ENCODE peak calls at places on chromosomes 1 and 21, in eight cellular contexts. O is SK-N-SH, N is tibial nerve, F is sigmoid colon, G is A549, P is transverse colon, T is stomach, E is ovary. S is an unnamed sample. For H3K4me1, the result is how much of the 10 kb centered on the place peaks cover.

GRCh38 chr21:22200378-22201092 is 1202.3 kb downstream of the NCAM2 start:
- DNase-seq in F (no peak), N (no peak), P (no peak), G (no peak), O (no peak), T (no peak), E (no peak), S (no peak)

GRCh38 chr1:187959062-187959461 is 1130.3 kb downstream of the PLA2G4A start:
- DNase-seq in P (no peak), O (no peak), E (no peak), T (no peak), G (no peak), F (no peak), N (no peak), S (no peak)

GRCh38 chr1:226417350-226417749 is 9.5 kb upstream of the PARP1 start:
- DNase-seq in E (no peak), N (no peak), T (no peak), O (no peak), P (no peak), F (no peak), G (no peak), S (no peak)

GRCh38 chr1:109094377-109094803 is 3.8 kb downstream of the TMEM167B start:
- DNase-seq in G (no peak), O (no peak), T (no peak), F (no peak), E (no peak), N (no peak), P (no peak), S (no peak)

GRCh38 chr1:184418955-184419733 is 32.3 kb downstream of the C1orf21 start:
- DNase-seq in T (no peak), N (no peak), F (no peak), G (no peak), P (no peak), O (no peak), E (no peak), S (no peak)

GRCh38 chr1:72278461-72278860 is 3.9 kb downstream of the NEGR1 start:
- DNase-seq in O (no peak), N (no peak), P (no peak), G (no peak), T (no peak), F (no peak), E (no peak), S (no peak)

GRCh38 chr1:207579436-207579799 is 65.5 kb upstream of the CR1L start:
- DNase-seq in G (peak), E (no peak), F (no peak), T (peak), N (peak), O (peak), P (peak), S (peak)

GRCh38 chr1:12615916-12616708 is 1.9 kb downstream of the DHRS3 start:
- DNase-seq in E (peak), N (peak), O (no peak), P (peak), T (peak), F (peak), G (no peak), S (peak)

GRCh38 chr1:13772271-13772670 is 72.3 kb downstream of the PRDM2 start:
- DNase-seq in F (no peak), E (no peak), T (no peak), N (no peak), O (no peak), P (no peak), G (no peak), S (no peak)

GRCh38 chr21:37642493-37642892 is 273.8 kb downstream of the KCNJ6 start:
- DNase-seq in T (no peak), N (no peak), O (no peak), E (no peak), G (no peak), P (no peak), F (no peak), S (no peak)

GRCh38 chr1:77514871-77515776 is 167.3 kb downstream of the ZZZ3 start:
- DNase-seq in O (no peak), G (no peak), E (no peak), F (no peak), N (no peak), P (no peak), T (no peak), S (no peak)

GRCh38 chr1:19220080-19220846 is 10.2 kb upstream of the UBR4 start:
- DNase-seq in E (no peak), N (no peak), F (no peak), T (no peak), O (no peak), P (no peak), G (no peak), S (no peak)

GRCh38 chr1:115327270-115327669 is 10.8 kb downstream of the NGF start:
- DNase-seq in P (no peak), E (no peak), T (no peak), N (no peak), O (no peak), G (no peak), F (no peak), S (no peak)

DNA sequence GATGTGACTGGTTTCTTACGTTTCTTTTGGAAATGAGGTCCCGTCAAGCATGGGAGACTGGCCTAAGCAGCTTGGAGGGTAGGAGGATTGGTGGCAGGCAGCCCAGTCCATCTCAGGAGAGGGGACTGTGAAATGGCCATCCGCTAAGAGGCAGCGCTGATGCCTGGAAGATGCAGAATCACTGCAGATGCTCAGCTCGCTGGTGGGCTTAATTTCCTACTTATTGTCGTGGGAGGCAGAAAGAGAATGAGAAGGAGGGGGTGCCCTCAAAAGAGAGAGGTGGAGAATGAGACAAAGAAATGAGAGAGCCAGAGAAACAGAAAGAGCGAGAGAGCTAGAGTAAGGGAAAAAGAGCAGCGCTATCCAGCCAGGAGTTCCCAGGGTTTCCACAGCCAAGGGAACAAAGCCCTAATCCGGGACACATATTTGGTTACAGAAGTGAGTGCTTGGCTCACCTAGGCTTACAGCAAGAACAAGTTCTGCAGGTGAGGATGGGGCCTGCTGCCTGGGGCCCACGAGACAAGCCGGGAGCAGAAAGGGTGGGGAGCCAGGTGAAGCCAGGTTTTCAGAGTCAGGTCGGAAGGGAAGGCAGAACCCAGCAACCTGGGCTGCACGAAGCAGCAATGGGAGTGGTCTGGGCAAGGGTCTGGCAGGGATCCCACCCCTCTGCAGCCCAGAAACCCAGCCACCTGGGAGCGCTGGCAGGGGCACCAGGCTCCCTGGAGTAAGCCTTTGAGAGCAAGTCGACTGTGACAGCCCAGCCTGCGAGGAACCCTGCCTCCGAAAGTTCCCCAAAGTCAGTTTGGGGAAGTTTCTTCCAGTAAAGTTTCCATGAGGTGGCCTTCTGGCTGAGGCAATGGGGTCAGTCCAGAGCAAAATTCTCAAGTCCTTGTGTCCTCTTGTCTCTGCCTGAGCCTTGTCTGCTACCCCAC is 5.8 kb downstream of the ECE1 start:
- DNase-seq in P (no peak), G (no peak), T (peak), E (no peak), N (no peak), O (peak), F (no peak), S (no peak)
- H3K4me1 ChIP-seq in P (under half), G (under half), T (under half), E (under half), N (under half), O (under half), F (under half), S (under half)

DNA sequence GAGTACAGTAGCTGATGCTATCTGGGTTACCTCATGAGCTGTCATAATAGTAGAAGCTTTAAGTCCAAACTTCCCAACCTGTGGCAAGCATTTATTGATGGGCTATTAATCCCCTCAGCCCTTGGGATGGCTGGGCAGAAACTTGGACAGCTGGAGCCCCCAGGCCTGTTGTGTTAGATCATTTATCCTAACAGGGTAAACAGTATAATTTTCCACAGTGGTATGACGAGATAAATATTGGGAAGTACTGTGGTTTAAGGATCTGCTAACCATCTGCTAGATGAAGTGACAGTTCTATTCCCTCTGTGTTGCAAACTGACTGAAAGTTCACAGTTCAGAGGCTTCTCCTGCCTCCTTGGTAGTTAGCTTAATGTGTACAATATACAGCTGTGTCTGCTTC is 127.5 kb upstream of the CHODL start:
- DNase-seq in F (no peak), E (no peak), O (no peak), N (no peak), T (no peak), G (no peak), P (no peak), S (no peak)
- TF ChIP-seq EP300 in F (no peak), E (no peak), O (no peak), N (no peak), T (no peak), G (no peak), P (no peak), S (no peak)

DNA sequence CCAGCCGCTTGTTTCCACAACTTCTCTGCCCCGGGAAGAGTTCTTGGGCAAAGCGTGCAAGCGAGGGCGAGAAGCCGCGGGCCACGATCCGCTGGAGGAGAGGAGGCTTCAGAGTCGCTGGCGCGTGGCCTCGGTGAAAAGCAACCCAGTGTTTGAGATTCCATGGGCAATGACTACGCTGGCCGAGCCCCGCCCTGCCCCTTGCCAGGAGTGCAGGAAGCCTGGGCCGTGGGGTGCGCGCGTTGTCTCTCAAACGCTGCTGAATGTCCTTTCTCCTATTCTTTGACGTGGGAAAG is 27.5 kb downstream of the TRIM11 start:
- DNase-seq in T (no peak), N (no peak), P (peak), E (no peak), O (no peak), F (peak), G (no peak), S (no peak)
- H3K27ac ChIP-seq in T (peak), N (peak), P (peak), E (peak), O (no peak), F (no peak), G (peak), S (no peak)

GRCh38 chr1:45772971-45773370 is 22.5 kb upstream of the IPP start:
- DNase-seq in O (no peak), F (no peak), N (no peak), G (no peak), P (no peak), T (no peak), E (no peak), S (no peak)
- H3K4me1 ChIP-seq in O (under half), F (under half), N (under half), G (under half), P (under half), T (under half), E (under half), S (under half)

GRCh38 chr1:204705888-204706837 is 20.6 kb upstream of the LRRN2 start:
- DNase-seq in G (no peak), P (no peak), T (no peak), O (no peak), E (no peak), F (no peak), N (no peak), S (no peak)

GRCh38 chr1:204705493-204705811 is 19.9 kb upstream of the LRRN2 start:
- DNase-seq in F (no peak), O (no peak), P (no peak), G (no peak), E (no peak), N (no peak), T (no peak), S (no peak)

GRCh38 chr1:204702552-204703270 is 17.2 kb upstream of the LRRN2 start:
- DNase-seq in T (no peak), E (no peak), O (no peak), F (no peak), G (no peak), N (no peak), P (no peak), S (no peak)

GRCh38 chr1:204704794-204705492 is 19.4 kb upstream of the LRRN2 start:
- DNase-seq in T (no peak), N (no peak), O (no peak), E (no peak), G (no peak), F (no peak), P (no peak), S (no peak)

GRCh38 chr1:204703826-204704612 is 18.5 kb upstream of the LRRN2 start:
- DNase-seq in O (no peak), N (no peak), G (no peak), P (peak), T (no peak), E (no peak), F (no peak), S (no peak)
- TF ChIP-seq EP300 in O (no peak), N (no peak), G (no peak), P (no peak), T (no peak), E (no peak), F (no peak), S (no peak)

S was measured in upper lobe of left lung.